ENCODE peak calls at places on chromosomes 13 and 19, in five cellular contexts. One of them, this sample, is unnamed.

GRCh38 chr13:33797622-33798021 is 20.3 kb upstream of the RFC3 start:
- DNase-seq in endothelial cell of umbilical vein: no peak
- DNase-seq in mesendoderm: no peak
- DNase-seq in HCT116: no peak
- DNase-seq in fibroblast of lung: peak
- DNase-seq in this sample: no peak

GRCh38 chr13:59094149-59094548 is 1069.6 kb downstream of the DIAPH3 start:
- DNase-seq in endothelial cell of umbilical vein: peak
- DNase-seq in mesendoderm: no peak
- DNase-seq in HCT116: no peak
- DNase-seq in fibroblast of lung: no peak
- DNase-seq in this sample: no peak

GRCh38 chr13:37595162-37595561 is 3.4 kb downstream of the POSTN start:
- DNase-seq in endothelial cell of umbilical vein: peak
- DNase-seq in mesendoderm: no peak
- DNase-seq in HCT116: no peak
- DNase-seq in fibroblast of lung: peak
- DNase-seq in this sample: no peak

GRCh38 chr19:8366961-8367326 is 3.0 kb downstream of the ANGPTL4 start:
- DNase-seq in endothelial cell of umbilical vein: no peak
- DNase-seq in mesendoderm: no peak
- DNase-seq in HCT116: no peak
- DNase-seq in fibroblast of lung: peak
- DNase-seq in this sample: no peak

GRCh38 chr13:90068658-90069057 is 1278.8 kb upstream of the MIR17HG start:
- DNase-seq in endothelial cell of umbilical vein: no peak
- DNase-seq in mesendoderm: no peak
- DNase-seq in HCT116: no peak
- DNase-seq in fibroblast of lung: no peak
- DNase-seq in this sample: no peak

GRCh38 chr13:70964124-70964523 is 855.9 kb upstream of the KLHL1 start:
- DNase-seq in endothelial cell of umbilical vein: peak
- DNase-seq in mesendoderm: no peak
- DNase-seq in HCT116: no peak
- DNase-seq in fibroblast of lung: peak
- DNase-seq in this sample: no peak

GRCh38 chr13:29081036-29081435 is 260.9 kb downstream of the MTUS2 start:
- DNase-seq in endothelial cell of umbilical vein: no peak
- DNase-seq in mesendoderm: no peak
- DNase-seq in HCT116: no peak
- DNase-seq in fibroblast of lung: no peak
- DNase-seq in this sample: no peak

GRCh38 chr13:94710881-94711560 is 1.3 kb downstream of the SOX21 start:
- DNase-seq in endothelial cell of umbilical vein: no peak
- DNase-seq in mesendoderm: peak
- DNase-seq in HCT116: no peak
- DNase-seq in fibroblast of lung: no peak
- DNase-seq in this sample: peak

GRCh38 chr19:10551698-10552301 is 8.1 kb downstream of the ATG4D start:
- DNase-seq in endothelial cell of umbilical vein: no peak
- DNase-seq in mesendoderm: peak
- DNase-seq in HCT116: peak
- DNase-seq in fibroblast of lung: peak
- DNase-seq in this sample: no peak

GRCh38 chr13:98026457-98026857 is 73.0 kb downstream of the IPO5 start:
- DNase-seq in endothelial cell of umbilical vein: peak
- DNase-seq in mesendoderm: peak
- DNase-seq in HCT116: no peak
- DNase-seq in fibroblast of lung: peak
- DNase-seq in this sample: no peak

GRCh38 chr19:14450168-14450874 is 17.2 kb downstream of the PKN1 start:
- DNase-seq in endothelial cell of umbilical vein: peak
- DNase-seq in mesendoderm: peak
- DNase-seq in HCT116: peak
- DNase-seq in fibroblast of lung: no peak
- DNase-seq in this sample: no peak

GRCh38 chr13:99871249-99871898 is 100.2 kb downstream of the ZIC5 start:
- DNase-seq in endothelial cell of umbilical vein: no peak
- DNase-seq in mesendoderm: no peak
- DNase-seq in HCT116: no peak
- DNase-seq in fibroblast of lung: no peak
- DNase-seq in this sample: no peak

GRCh38 chr13:53250272-53250875 is 221.8 kb downstream of the OLFM4 start:
- DNase-seq in endothelial cell of umbilical vein: peak
- DNase-seq in mesendoderm: peak
- DNase-seq in HCT116: peak
- DNase-seq in fibroblast of lung: peak
- DNase-seq in this sample: no peak

GRCh38 chr19:40249201-40249600 is 22.7 kb upstream of the CCNP start:
- DNase-seq in endothelial cell of umbilical vein: no peak
- DNase-seq in mesendoderm: no peak
- DNase-seq in HCT116: no peak
- DNase-seq in fibroblast of lung: no peak
- DNase-seq in this sample: peak

GRCh38 chr13:85798999-85799646 is at the start of gene SLITRK6:
- DNase-seq in endothelial cell of umbilical vein: no peak
- DNase-seq in mesendoderm: peak
- DNase-seq in HCT116: peak
- DNase-seq in fibroblast of lung: peak
- DNase-seq in this sample: no peak

GRCh38 chr13:48233886-48234488 is 981 bp downstream of the ITM2B start:
- DNase-seq in endothelial cell of umbilical vein: no peak
- DNase-seq in mesendoderm: peak
- DNase-seq in HCT116: no peak
- DNase-seq in fibroblast of lung: peak
- DNase-seq in this sample: no peak

GRCh38 chr13:39929583-39929982 is 274.1 kb downstream of the COG6 start:
- DNase-seq in endothelial cell of umbilical vein: no peak
- DNase-seq in mesendoderm: no peak
- DNase-seq in HCT116: no peak
- DNase-seq in fibroblast of lung: no peak
- DNase-seq in this sample: no peak

GRCh38 chr19:51333836-51334460 is 8.0 kb downstream of the VSIG10L start:
- DNase-seq in endothelial cell of umbilical vein: no peak
- DNase-seq in mesendoderm: peak
- DNase-seq in HCT116: peak
- DNase-seq in fibroblast of lung: no peak
- DNase-seq in this sample: peak

GRCh38 chr19:57934820-57935665 is at the start of gene ZNF418:
- DNase-seq in endothelial cell of umbilical vein: peak
- DNase-seq in mesendoderm: peak
- DNase-seq in HCT116: no peak
- DNase-seq in fibroblast of lung: peak
- DNase-seq in this sample: peak

GRCh38 chr13:22940090-22940710 is 240.6 kb upstream of the SGCG start:
- DNase-seq in endothelial cell of umbilical vein: no peak
- DNase-seq in mesendoderm: no peak
- DNase-seq in HCT116: no peak
- DNase-seq in fibroblast of lung: no peak
- DNase-seq in this sample: peak

GRCh38 chr13:33676700-33677048 is 141.3 kb upstream of the RFC3 start:
- DNase-seq in endothelial cell of umbilical vein: peak
- DNase-seq in mesendoderm: peak
- DNase-seq in HCT116: no peak
- DNase-seq in fibroblast of lung: peak
- DNase-seq in this sample: no peak

GRCh38 chr13:85665286-85665685 is 133.9 kb downstream of the SLITRK6 start:
- DNase-seq in endothelial cell of umbilical vein: no peak
- DNase-seq in mesendoderm: peak
- DNase-seq in HCT116: no peak
- DNase-seq in fibroblast of lung: peak
- DNase-seq in this sample: no peak

GRCh38 chr13:60258349-60258748 is 94.6 kb upstream of the DIAPH3 start:
- DNase-seq in endothelial cell of umbilical vein: no peak
- DNase-seq in mesendoderm: no peak
- DNase-seq in HCT116: no peak
- DNase-seq in fibroblast of lung: no peak
- DNase-seq in this sample: no peak

GRCh38 chr19:33047422-33047821 is 17.3 kb downstream of the RHPN2 start:
- DNase-seq in endothelial cell of umbilical vein: no peak
- DNase-seq in mesendoderm: peak
- DNase-seq in HCT116: peak
- DNase-seq in fibroblast of lung: no peak
- DNase-seq in this sample: no peak

GRCh38 chr13:49635599-49636433 is 7.5 kb downstream of the ARL11 start:
- DNase-seq in endothelial cell of umbilical vein: no peak
- DNase-seq in mesendoderm: peak
- DNase-seq in HCT116: no peak
- DNase-seq in fibroblast of lung: peak
- DNase-seq in this sample: no peak

GRCh38 chr19:2974342-2974932 is 2.9 kb upstream of the TLE6 start:
- DNase-seq in endothelial cell of umbilical vein: no peak
- DNase-seq in mesendoderm: no peak
- DNase-seq in HCT116: no peak
- DNase-seq in fibroblast of lung: no peak
- DNase-seq in this sample: peak

GRCh38 chr19:15563325-15563794 is 51.7 kb upstream of the CYP4F8 start:
- DNase-seq in endothelial cell of umbilical vein: no peak
- DNase-seq in mesendoderm: no peak
- DNase-seq in HCT116: no peak
- DNase-seq in fibroblast of lung: no peak
- DNase-seq in this sample: no peak

GRCh38 chr13:63327584-63327983 is 1911.9 kb upstream of the PCDH20 start:
- DNase-seq in endothelial cell of umbilical vein: no peak
- DNase-seq in mesendoderm: no peak
- DNase-seq in HCT116: no peak
- DNase-seq in fibroblast of lung: no peak
- DNase-seq in this sample: no peak

GRCh38 chr13:90690458-90691063 is 656.9 kb upstream of the MIR17HG start:
- DNase-seq in endothelial cell of umbilical vein: no peak
- DNase-seq in mesendoderm: no peak
- DNase-seq in HCT116: no peak
- DNase-seq in fibroblast of lung: peak
- DNase-seq in this sample: no peak

GRCh38 chr13:42174344-42175162 is 97.4 kb upstream of the AKAP11 start:
- DNase-seq in endothelial cell of umbilical vein: peak
- DNase-seq in mesendoderm: peak
- DNase-seq in HCT116: no peak
- DNase-seq in fibroblast of lung: peak
- DNase-seq in this sample: no peak

GRCh38 chr19:412356-413355 is 3.7 kb upstream of the C2CD4C start:
- DNase-seq in endothelial cell of umbilical vein: no peak
- DNase-seq in mesendoderm: peak
- DNase-seq in HCT116: no peak
- DNase-seq in fibroblast of lung: no peak
- DNase-seq in this sample: no peak

GRCh38 chr13:67023088-67023893 is 206.8 kb downstream of the PCDH9 start:
- DNase-seq in endothelial cell of umbilical vein: peak
- DNase-seq in mesendoderm: peak
- DNase-seq in HCT116: no peak
- DNase-seq in fibroblast of lung: peak
- DNase-seq in this sample: no peak

GRCh38 chr19:7348587-7349230 is at the start of gene ARHGEF18:
- DNase-seq in endothelial cell of umbilical vein: no peak
- DNase-seq in mesendoderm: no peak
- DNase-seq in HCT116: no peak
- DNase-seq in fibroblast of lung: no peak
- DNase-seq in this sample: peak
- H3K9ac ChIP-seq in endothelial cell of umbilical vein: no peak
- H3K9ac ChIP-seq in mesendoderm: no peak
- H3K9ac ChIP-seq in HCT116: no peak
- H3K9ac ChIP-seq in fibroblast of lung: no peak
- H3K9ac ChIP-seq in this sample: no peak

DNA sequence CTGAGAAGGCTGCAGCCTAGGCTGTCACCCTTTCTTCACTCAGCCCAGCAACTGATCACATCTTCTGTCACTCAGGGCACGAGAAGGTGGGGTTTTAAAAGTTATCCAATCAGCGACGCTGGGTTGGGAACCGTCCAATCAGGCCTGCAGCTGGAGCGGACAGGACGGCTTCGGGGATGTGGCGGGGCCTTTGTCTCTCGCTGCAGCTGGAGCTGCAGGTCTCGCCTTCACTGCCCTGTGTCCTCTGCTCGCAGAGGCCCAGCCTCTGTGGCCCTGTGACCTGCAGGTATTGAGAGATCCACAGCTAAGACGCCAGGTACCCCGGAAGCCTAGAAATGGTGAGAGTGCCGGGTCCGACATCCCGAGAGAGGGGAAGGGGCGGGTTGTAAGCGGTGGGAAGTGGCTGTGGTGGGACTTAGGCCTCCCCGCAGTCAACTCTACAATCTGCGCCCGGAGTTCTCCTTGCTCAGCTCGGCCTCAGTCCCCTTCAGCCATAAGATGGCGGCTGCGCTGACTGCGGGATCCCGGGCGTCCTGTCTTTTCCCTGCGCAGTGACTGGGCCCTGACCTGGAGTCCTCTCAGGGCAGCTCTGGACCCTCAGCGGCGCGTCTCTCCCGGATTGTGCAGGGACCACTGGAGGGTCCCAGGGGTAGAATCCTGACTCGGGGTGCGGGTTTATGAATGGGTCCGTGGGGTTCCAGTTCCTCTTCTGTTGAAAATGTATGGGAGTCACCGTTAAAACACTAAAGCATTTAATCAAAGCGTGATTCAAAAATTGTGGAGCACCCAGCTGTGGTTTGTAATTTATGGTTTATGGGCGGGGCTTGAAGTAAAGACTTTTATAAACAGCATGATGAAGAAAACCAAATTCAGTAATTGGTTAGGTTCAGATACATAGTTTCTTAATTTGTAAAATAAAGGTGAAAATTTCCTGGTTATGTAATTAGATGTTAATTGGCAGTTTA is at the start of gene ZNF714:
- DNase-seq in endothelial cell of umbilical vein: peak
- DNase-seq in mesendoderm: peak
- DNase-seq in HCT116: peak
- DNase-seq in fibroblast of lung: peak
- DNase-seq in this sample: peak
- H3K27ac ChIP-seq in endothelial cell of umbilical vein: peak
- H3K27ac ChIP-seq in mesendoderm: peak
- H3K27ac ChIP-seq in HCT116: peak
- H3K27ac ChIP-seq in fibroblast of lung: peak
- H3K27ac ChIP-seq in this sample: no peak

GRCh38 chr13:25844559-25845434 is 207.0 kb downstream of the SHISA2 start:
- DNase-seq in endothelial cell of umbilical vein: no peak
- DNase-seq in mesendoderm: no peak
- DNase-seq in HCT116: no peak
- DNase-seq in fibroblast of lung: peak
- DNase-seq in this sample: no peak

GRCh38 chr13:25847145-25847544 is 204.7 kb downstream of the SHISA2 start:
- DNase-seq in endothelial cell of umbilical vein: no peak
- DNase-seq in mesendoderm: no peak
- DNase-seq in HCT116: no peak
- DNase-seq in fibroblast of lung: no peak
- DNase-seq in this sample: no peak

GRCh38 chr13:25848822-25849740 is 202.7 kb downstream of the SHISA2 start:
- DNase-seq in endothelial cell of umbilical vein: no peak
- DNase-seq in mesendoderm: peak
- DNase-seq in HCT116: no peak
- DNase-seq in fibroblast of lung: no peak
- DNase-seq in this sample: no peak

GRCh38 chr13:25847635-25848616 is 203.9 kb downstream of the SHISA2 start:
- DNase-seq in endothelial cell of umbilical vein: no peak
- DNase-seq in mesendoderm: no peak
- DNase-seq in HCT116: no peak
- DNase-seq in fibroblast of lung: no peak
- DNase-seq in this sample: no peak

GRCh38 chr13:25846227-25846984 is 205.4 kb downstream of the SHISA2 start:
- DNase-seq in endothelial cell of umbilical vein: no peak
- DNase-seq in mesendoderm: no peak
- DNase-seq in HCT116: no peak
- DNase-seq in fibroblast of lung: no peak
- DNase-seq in this sample: no peak
- H3K4me3 ChIP-seq in endothelial cell of umbilical vein: no peak
- H3K4me3 ChIP-seq in mesendoderm: no peak
- H3K4me3 ChIP-seq in HCT116: no peak
- H3K4me3 ChIP-seq in fibroblast of lung: no peak
- H3K4me3 ChIP-seq in this sample: no peak

GRCh38 chr19:18002347-18002850 is 5.6 kb upstream of the ARRDC2 start:
- DNase-seq in endothelial cell of umbilical vein: no peak
- DNase-seq in mesendoderm: no peak
- DNase-seq in HCT116: no peak
- DNase-seq in fibroblast of lung: no peak
- DNase-seq in this sample: no peak
- H3K9ac ChIP-seq in endothelial cell of umbilical vein: peak
- H3K9ac ChIP-seq in mesendoderm: no peak
- H3K9ac ChIP-seq in HCT116: peak
- H3K9ac ChIP-seq in fibroblast of lung: no peak
- H3K9ac ChIP-seq in this sample: peak